ENCODE peak calls at places on chromosomes 2 and 18, in five cellular contexts. E is tibial nerve, B is GM06990, I is Panc1, U is dorsolateral prefrontal cortex. N is an unnamed sample.

GRCh38 chr2:83695530-83695929 is 763.5 kb downstream of the SUCLG1 start:
- DNase-seq in E (no peak), U (no peak), I (no peak), B (no peak), N (no peak)

GRCh38 chr2:106280224-106280623 is 86.1 kb upstream of the UXS1 start:
- DNase-seq in U (no peak), I (no peak), E (no peak), B (no peak), N (no peak)

GRCh38 chr18:75159238-75159518 is 49.8 kb downstream of the PTGR3 start:
- DNase-seq in E (no peak), B (no peak), U (no peak), I (no peak), N (no peak)

GRCh38 chr2:43305006-43305405 is 78.6 kb upstream of the ZFP36L2 start:
- DNase-seq in E (no peak), U (no peak), B (no peak), I (no peak), N (no peak)

GRCh38 chr18:12428923-12429322 is 21.2 kb downstream of the PRELID3A start:
- DNase-seq in U (no peak), E (no peak), B (no peak), I (no peak), N (no peak)

GRCh38 chr18:63073481-63073880 is 246.1 kb downstream of the BCL2 start:
- DNase-seq in U (no peak), I (peak; percentile 12), B (peak; percentile 30), E (no peak), N (peak; percentile 60)

GRCh38 chr2:160270571-160271113 is 70.6 kb upstream of the ITGB6 start:
- DNase-seq in U (no peak), B (no peak), E (peak; percentile 40), I (no peak), N (no peak)

GRCh38 chr2:134233733-134234135 is 20.1 kb upstream of the MGAT5 start:
- DNase-seq in E (no peak), B (peak; percentile 75), I (no peak), U (no peak), N (no peak)

GRCh38 chr18:21284540-21284939 is 42.5 kb downstream of the GREB1L start:
- DNase-seq in I (no peak), U (no peak), B (no peak), E (no peak), N (no peak)

GRCh38 chr2:235049069-235049468 is 97.3 kb downstream of the SH3BP4 start:
- DNase-seq in B (no peak), I (no peak), E (no peak), U (peak; percentile 25), N (no peak)

GRCh38 chr2:120734930-120735611 is 597 bp upstream of the GLI2 start:
- DNase-seq in B (no peak), I (no peak), U (no peak), E (no peak), N (no peak)
- H3K4me3 ChIP-seq in B (no peak overlapping the region), I (peak overlapping the region; percentile 66), U (no peak overlapping the region), E (peak overlapping the region; percentile 70), N (no peak overlapping the region)

DNA sequence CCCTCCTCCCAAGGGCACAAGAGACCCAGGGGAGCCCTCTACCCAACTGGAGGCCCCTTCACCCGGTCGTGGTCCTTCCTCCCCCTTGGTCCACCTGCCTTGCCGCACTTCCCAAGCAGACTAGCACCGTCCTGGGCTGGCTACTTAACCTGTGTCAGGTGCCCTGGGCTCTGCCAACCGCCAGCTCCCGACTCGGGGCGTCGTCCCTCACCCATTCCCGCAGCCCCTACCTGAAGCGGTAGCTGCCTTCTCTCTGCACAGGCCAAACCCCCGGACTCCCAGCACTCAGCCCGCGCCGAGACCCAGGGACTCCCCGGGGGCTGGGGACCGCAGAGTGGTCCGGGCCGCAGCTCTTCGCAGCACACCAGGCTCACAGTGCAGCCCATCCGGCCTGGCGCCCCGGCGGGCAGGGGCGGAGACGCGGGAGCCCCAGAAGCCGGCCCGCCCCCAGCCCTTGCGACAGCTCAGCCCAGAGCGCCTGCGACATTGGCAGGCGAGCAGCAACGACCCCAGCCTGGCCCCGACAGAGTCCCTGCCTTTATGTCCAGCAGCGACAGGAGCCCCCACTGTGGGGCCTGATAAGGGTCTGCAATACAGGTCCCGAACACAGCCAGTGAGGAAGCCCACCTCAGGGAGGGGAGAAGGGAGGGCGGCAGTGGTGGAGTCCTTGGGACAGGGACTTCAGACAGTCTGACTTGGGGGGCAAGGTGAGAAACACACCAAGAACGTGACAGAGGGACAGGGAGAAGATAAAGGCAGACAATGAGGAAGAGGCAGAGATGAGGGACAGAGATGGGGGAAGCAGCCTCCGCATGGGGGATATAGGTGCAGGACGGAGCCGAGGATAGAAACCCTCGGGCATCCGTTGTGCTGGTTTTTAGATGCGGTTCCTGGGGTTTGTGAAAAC is 31.0 kb upstream of the TNS1 start:
- DNase-seq in I (no peak), U (peak; percentile 8), E (no peak), B (no peak), N (peak; percentile 12)
- H3K4me3 ChIP-seq in I (no peak overlapping the region), U (no peak overlapping the region), E (peak overlapping the region; percentile 30), B (no peak overlapping the region), N (peak overlapping the region; percentile 49)

GRCh38 chr2:3379339-3379646 is 201 bp upstream of the TRAPPC12 start:
- DNase-seq in B (no peak), E (no peak), U (no peak), I (no peak), N (no peak)
- H3K4me3 ChIP-seq in B (peak overlapping the region; percentile 87), E (peak overlapping the region; percentile 77), U (peak overlapping the region; percentile 86), I (peak overlapping the region; percentile 97), N (peak overlapping the region; percentile 89)

DNA sequence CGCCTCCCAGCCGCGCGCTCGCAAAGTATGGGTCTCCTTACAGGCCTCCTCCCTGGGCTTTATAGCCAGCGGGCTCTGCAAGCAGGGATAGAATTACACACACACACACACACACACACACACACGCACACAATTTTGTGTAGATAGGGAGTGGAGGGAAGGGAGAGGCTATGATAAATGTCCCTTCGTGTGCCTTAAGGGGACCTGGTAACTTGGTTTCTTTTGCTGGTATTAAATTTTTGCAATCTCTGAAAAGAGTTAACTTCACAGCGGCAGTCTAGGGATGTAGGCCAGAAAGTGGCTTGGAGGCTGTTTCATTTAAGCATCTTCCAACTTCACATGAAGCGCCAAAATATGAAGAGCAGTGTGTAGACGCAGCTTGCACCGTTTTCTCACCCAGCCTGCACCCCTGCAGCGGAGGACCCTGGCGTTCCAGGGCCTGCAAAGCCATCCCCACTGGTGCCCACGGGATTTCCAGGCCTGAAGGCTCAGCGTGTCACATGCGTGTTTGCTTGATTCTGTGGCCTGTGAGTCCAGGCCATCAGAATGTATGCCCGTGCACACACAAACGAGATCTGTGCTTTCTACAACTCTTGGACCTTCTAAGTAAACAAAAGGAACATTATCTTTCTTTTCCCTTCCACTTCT is 87.1 kb upstream of the EPB41L3 start:
- DNase-seq in B (no peak), I (no peak), E (no peak), U (no peak), N (no peak)
- H3K4me3 ChIP-seq in B (no peak overlapping the region), I (no peak overlapping the region), E (peak overlapping the region; percentile 67), U (peak overlapping the region; percentile 62), N (no peak overlapping the region)

GRCh38 chr2:15943914-15944313 is 3.6 kb downstream of the MYCN start:
- DNase-seq in U (peak; percentile 37), B (no peak), I (no peak), E (peak; percentile 20), N (no peak)

GRCh38 chr2:15941970-15942710 is 1.8 kb downstream of the MYCN start:
- DNase-seq in E (no peak), I (no peak), B (peak; percentile 15), U (no peak), N (peak; percentile 17)

GRCh38 chr2:15942711-15943345 is 2.5 kb downstream of the MYCN start:
- DNase-seq in I (no peak), U (no peak), E (no peak), B (no peak), N (no peak)

GRCh38 chr2:15944325-15945017 is 4.1 kb downstream of the MYCN start:
- DNase-seq in U (no peak), B (no peak), I (no peak), E (no peak), N (no peak)

DNA sequence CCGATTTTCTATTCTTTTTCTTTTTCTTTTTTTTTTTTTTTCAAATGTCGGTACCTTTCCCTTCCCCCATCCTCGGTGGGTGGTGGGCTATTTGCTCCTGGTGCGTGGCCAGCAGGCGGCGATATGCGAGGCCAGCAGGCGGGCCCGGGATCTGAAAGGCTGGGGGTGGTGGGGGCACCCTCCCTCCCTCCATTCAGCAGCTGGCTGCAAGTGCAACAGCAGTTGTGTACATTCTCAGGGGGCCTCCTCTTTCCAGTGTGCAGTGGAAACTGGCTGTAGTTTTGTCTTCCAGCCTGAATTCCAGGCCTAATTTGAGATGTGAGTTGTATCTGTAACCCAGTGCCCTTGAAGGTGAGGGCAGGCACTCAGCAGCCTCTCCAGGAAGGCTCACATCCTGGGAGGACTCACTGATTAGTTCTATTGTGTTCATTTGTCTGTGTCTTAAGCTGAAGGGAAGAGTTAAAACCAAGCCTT is 3.1 kb downstream of the MYCN start:
- DNase-seq in B (no peak), I (no peak), U (peak; percentile 74), E (no peak), N (no peak)
- H3K4me3 ChIP-seq in B (no peak overlapping the region), I (no peak overlapping the region), U (peak overlapping the region; percentile 61), E (peak overlapping the region; percentile 63), N (peak overlapping the region; percentile 37)

DNA sequence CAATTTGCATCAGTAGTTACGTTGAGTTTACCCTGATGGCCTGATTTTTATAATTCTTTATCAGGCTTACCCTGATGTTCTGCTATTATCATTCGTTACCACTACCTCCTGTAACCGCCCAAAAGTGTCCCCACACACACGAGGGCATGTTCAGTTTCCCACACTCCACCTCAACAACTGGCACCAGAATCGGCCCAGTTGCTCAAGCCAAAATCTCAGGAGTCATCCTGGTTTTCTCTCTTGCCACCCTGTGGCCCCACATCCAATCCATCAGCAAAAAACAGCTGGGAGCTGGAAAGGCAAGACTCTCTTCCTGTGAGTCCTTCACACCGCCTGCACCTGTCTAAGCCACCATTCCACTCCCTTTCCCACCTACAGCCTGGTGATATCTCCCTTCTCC is 102.9 kb upstream of the RAB6C start:
- DNase-seq in E (no peak), U (no peak), B (no peak), I (no peak), N (no peak)
- H3K4me3 ChIP-seq in E (peak overlapping the region; percentile 76), U (peak overlapping the region; percentile 75), B (peak overlapping the region; percentile 72), I (no peak overlapping the region), N (peak overlapping the region; percentile 92)

GRCh38 chr2:233853883-233854240 is 473 bp downstream of the HJURP start:
- DNase-seq in I (no peak), E (no peak), B (no peak), U (no peak), N (no peak)

GRCh38 chr2:233853353-233853752 is 982 bp downstream of the HJURP start:
- DNase-seq in B (no peak), U (no peak), E (no peak), I (no peak), N (no peak)

GRCh38 chr2:233851169-233851568 is 3.2 kb downstream of the HJURP start:
- DNase-seq in E (no peak), I (no peak), U (no peak), B (no peak), N (no peak)

GRCh38 chr2:233850745-233851144 is 3.6 kb downstream of the HJURP start:
- DNase-seq in E (no peak), U (no peak), B (no peak), I (no peak), N (no peak)

DNA sequence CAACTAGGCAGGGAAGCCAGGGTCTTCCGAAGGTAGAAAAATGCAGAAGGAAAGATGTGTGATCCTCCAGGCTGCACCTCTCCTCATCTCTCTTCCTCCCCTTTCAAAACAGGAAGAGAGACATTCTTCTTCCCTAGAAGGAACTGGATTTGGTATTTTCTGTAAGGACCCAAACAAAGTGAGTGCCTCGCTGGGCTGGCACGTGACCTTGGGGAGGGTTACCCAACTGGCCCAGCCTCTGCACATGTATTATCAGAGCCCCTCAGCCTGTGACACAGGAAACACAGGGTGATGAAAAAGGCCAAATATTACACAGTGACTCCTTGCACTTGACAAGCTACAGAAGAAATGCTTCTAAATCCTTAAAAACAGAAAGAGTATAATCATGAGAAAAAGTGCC is 2.3 kb downstream of the HJURP start:
- DNase-seq in E (no peak), I (no peak), U (no peak), B (no peak), N (no peak)
- H3K4me3 ChIP-seq in E (no peak overlapping the region), I (peak overlapping the region; percentile 94), U (no peak overlapping the region), B (no peak overlapping the region), N (no peak overlapping the region)